ENCODE peak calls at places on chromosomes 11 and 22, in five cellular contexts. R, H, M, X and I are unnamed samples.

GRCh38 chr22:37266581-37267127 is 15.7 kb upstream of the CYTH4 start:
- DNase-seq in R (no peak), H (peak; percentile 11), M (no peak), X (no peak), I (no peak)

GRCh38 chr11:69153661-69154060 is 2.1 kb upstream of the SMIM38 start:
- DNase-seq in M (no peak), H (no peak), R (no peak), X (no peak), I (no peak)

GRCh38 chr11:122773781-122774266 is 64.5 kb upstream of the CRTAM start:
- DNase-seq in X (no peak), H (no peak), M (no peak), R (no peak), I (no peak)

GRCh38 chr11:92852946-92853345 is 116.5 kb upstream of the MTNR1B start:
- DNase-seq in R (peak; percentile 37), M (peak; percentile 28), X (peak; percentile 87), H (no peak), I (peak; percentile 75)

GRCh38 chr11:69071086-69071800 is 22.5 kb downstream of the TPCN2 start:
- DNase-seq in X (no peak), H (no peak), M (no peak), R (no peak), I (no peak)

GRCh38 chr22:37220543-37220968 is 8.3 kb upstream of the SSTR3 start:
- DNase-seq in M (no peak), R (no peak), X (no peak), H (no peak), I (no peak)

GRCh38 chr11:104899226-104899625 is 966 bp upstream of the CASP12 start:
- DNase-seq in M (no peak), R (no peak), H (no peak), X (no peak), I (no peak)

GRCh38 chr22:32202539-32203180 is 2.2 kb downstream of the RFPL2 start:
- DNase-seq in X (peak; percentile 77), R (peak; percentile 52), H (no peak), M (peak; percentile 57), I (peak; percentile 71)

GRCh38 chr22:49604732-49605302 is 222.9 kb downstream of the BRD1 start:
- DNase-seq in M (no peak), H (no peak), R (no peak), X (no peak), I (no peak)

GRCh38 chr22:44595841-44596341 is 97.9 kb upstream of the RTL6 start:
- DNase-seq in R (no peak), M (no peak), X (no peak), H (no peak), I (no peak)

GRCh38 chr11:93939084-93939780 is 81.9 kb upstream of the HEPHL1 start:
- DNase-seq in M (no peak), H (no peak), R (no peak), X (no peak), I (no peak)

GRCh38 chr11:126465573-126466287 is 110.2 kb downstream of the ST3GAL4 start:
- DNase-seq in R (peak; percentile 30), X (no peak), H (no peak), M (peak; percentile 41), I (peak; percentile 68)

GRCh38 chr11:76243157-76243556 is 36.9 kb upstream of the WNT11 start:
- DNase-seq in M (no peak), R (no peak), H (no peak), X (no peak), I (no peak)

GRCh38 chr22:19798825-19799224 is 38.2 kb downstream of the TBX1 start:
- DNase-seq in X (no peak), R (no peak), M (no peak), H (no peak), I (no peak)

GRCh38 chr11:88246680-88247079 is 71.4 kb upstream of the RAB38 start:
- DNase-seq in X (no peak), M (no peak), H (no peak), R (no peak), I (no peak)

GRCh38 chr11:6357222-6357621 is 33.1 kb upstream of the SMPD1 start:
- DNase-seq in X (no peak), M (peak; percentile 80), R (no peak), H (peak; percentile 45), I (peak; percentile 24)

GRCh38 chr22:25736378-25737011 is 5.5 kb upstream of the MYO18B start:
- DNase-seq in R (no peak), X (no peak), H (no peak), M (no peak), I (no peak)

GRCh38 chr11:34235189-34235588 is 122.6 kb downstream of the ABTB2 start:
- DNase-seq in X (no peak), H (no peak), M (no peak), R (no peak), I (no peak)

GRCh38 chr22:22084089-22084711 is 101.6 kb upstream of the TOP3B start:
- DNase-seq in X (no peak), H (no peak), M (no peak), R (no peak), I (no peak)

GRCh38 chr11:118304227-118304808 is at the start of gene CD3E:
- DNase-seq in R (no peak), M (no peak), X (no peak), H (no peak), I (peak; percentile 26)

GRCh38 chr11:18700375-18700774 is 1.8 kb downstream of the TMEM86A start:
- DNase-seq in H (peak; percentile 46), M (no peak), R (no peak), X (no peak), I (no peak)

GRCh38 chr11:115581871-115582639 is 77.8 kb upstream of the CADM1 start:
- DNase-seq in M (no peak), H (no peak), X (peak; percentile 16), R (no peak), I (peak; percentile 45)

GRCh38 chr22:46769191-46769675 is 6.8 kb downstream of the TBC1D22A start:
- DNase-seq in R (peak; percentile 58), H (peak; percentile 25), M (no peak), X (peak; percentile 97), I (no peak)
- TF ChIP-seq POLR2A in R (no peak), H (no peak), M (no peak), X (no peak), I (no peak)

DNA sequence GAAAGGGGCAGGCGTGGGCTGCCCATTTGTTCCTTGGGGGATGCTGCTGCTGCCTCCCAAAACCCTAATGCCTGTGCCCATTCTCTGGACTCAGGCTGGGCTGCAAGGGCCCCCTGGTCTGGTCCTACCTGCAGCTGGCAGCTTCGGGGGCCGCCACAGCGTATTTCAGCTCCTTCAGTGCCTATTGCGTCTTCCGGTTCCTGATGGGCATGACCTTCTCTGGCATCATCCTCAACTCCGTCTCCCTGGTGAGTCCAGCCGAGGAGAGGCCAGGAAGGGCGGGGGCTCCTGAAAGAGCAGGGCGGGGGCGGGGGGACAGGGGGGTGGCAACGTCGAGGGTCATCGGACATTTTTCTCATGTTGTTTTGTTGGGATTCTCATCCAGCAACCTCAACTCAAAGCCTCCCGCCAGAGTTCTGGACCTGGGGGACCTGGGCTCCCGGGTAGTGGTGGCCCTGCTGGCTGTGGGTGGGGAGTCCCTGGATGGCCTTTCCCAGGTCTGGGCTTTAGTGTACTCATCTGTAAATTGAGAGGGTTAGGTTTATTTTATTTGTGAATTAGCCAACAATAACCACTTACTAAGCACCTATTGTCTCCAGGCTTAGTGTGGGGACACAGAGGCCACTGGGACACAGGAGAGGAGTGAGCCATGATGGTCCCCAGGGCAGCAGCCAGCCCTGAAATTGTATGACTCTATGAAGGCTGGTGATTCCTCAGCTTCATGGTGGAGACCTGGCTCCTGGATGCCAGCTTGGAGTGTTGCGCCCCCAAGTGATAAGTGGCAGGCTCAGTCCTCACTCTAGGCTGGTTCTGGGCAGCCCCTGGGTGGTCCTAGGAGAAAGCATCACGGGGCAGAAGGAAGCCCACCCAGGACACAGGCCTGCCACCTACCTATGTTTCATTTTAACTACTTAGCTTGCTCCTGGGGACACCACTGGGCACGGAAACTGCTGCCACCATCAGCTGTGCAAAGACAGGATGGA is 36.0 kb downstream of the CAPN1 start:
- DNase-seq in M (no peak), X (no peak), R (no peak), H (no peak), I (no peak)
- TF ChIP-seq CTCF in M (no peak), X (no peak), R (no peak), H (no peak), I (no peak)

DNA sequence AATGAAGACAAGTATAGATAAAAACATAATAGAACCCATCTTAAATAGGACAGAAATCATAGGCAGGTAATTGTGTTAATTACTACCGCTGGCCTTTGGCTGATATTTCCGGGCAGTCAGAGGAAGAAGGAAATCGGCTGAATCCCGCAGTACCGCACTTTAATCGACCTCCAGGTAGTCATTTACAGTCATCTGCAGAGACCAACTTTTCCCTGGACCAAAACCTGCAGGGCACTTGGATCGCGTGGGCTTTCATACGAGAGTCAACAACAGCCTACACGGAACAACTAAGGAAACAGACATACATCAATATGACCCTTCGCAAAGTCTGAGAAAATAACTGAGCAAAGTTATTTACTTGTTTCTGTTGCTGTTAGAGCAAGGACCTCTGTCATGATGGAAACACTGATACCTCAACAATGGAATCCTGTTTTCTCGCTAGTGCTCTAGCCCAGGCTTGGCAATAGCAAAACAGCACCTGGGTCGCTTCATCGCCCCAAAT is 675 bp downstream of the KBTBD3 start:
- DNase-seq in M (no peak), H (no peak), R (no peak), X (peak; percentile 17), I (peak; percentile 12)
- H3K27ac ChIP-seq in M (peak overlapping the region; percentile 98), H (peak overlapping the region; percentile 88), R (peak overlapping the region; percentile 98), X (peak overlapping the region; percentile 83), I (peak overlapping the region; percentile 89)

GRCh38 chr22:40416636-40417035 is 46.2 kb downstream of the SGSM3 start:
- DNase-seq in M (no peak), H (no peak), R (no peak), X (peak; percentile 79), I (no peak)
- TF ChIP-seq POLR2A in M (no peak), H (no peak), R (no peak), X (no peak), I (no peak)

DNA sequence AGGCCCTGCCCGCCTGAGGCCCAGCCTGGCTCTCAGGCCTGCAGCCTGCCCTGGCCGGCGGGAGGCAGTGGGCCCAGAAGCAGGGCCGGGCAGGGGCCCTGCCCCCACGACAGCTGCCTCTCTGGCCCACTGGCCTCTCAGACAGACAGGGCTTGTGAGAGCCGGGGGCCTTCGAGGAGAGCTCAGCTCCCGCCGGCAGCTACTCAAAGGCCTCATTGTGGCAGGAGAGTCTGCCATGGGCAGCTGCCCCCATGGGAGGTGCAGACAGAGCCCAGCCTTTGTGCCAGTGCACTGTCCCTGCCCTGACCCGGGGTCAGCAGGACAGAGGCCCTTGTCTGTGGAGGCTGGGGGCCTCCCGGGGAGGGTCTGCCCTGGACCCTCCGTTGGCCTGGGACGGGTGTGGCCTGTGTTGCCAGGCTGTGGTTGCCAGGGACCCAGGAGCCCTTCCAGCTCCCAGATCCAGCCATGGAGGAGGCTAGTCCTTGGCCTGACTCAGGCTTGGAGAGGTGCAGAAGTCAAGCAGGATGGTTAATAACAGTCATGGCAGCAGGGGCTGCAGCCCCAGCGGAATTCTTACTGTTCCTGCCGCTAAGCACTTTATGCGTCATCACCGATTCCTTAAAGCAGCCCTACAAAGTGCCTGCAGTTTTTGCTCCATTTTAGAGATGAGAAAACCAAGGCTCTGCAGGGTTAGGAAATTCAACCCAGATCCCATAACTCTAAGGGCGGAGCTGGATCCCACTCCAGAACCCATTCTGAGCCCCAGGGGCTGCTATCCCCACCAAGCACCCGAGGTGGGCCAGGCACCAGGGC is 12.5 kb downstream of the FLRT1 start:
- DNase-seq in X (peak; percentile 35), H (no peak), R (no peak), M (no peak), I (no peak)
- TF ChIP-seq CTCF in X (no peak), H (no peak), R (no peak), M (no peak), I (no peak)